ENCODE peak calls at places on chromosomes 1 and 21, in four cellular contexts. R is osteoblast, N is heart left ventricle, J is right cardiac atrium. K is an unnamed sample.

GRCh38 chr1:163035791-163036249 is 33.3 kb upstream of the RGS4 start:
- DNase-seq in R (peak; percentile 46), N (no peak), J (no peak), K (no peak)

GRCh38 chr1:157359309-157360020 is 192.8 kb downstream of the FCRL5 start:
- DNase-seq in R (no peak), N (no peak), J (no peak), K (no peak)

GRCh38 chr1:221907531-221907930 is 165.6 kb upstream of the DUSP10 start:
- DNase-seq in R (no peak), N (no peak), J (no peak), K (no peak)

GRCh38 chr1:203295796-203296195 is 9.5 kb upstream of the BTG2 start:
- DNase-seq in R (no peak), N (no peak), J (no peak), K (peak; percentile 40)

GRCh38 chr1:63557365-63557987 is 34.2 kb downstream of the EFCAB7 start:
- DNase-seq in R (no peak), N (no peak), J (no peak), K (no peak)

GRCh38 chr1:201566933-201567801 is 28.2 kb downstream of the NAV1 start:
- DNase-seq in R (no peak), N (no peak), J (no peak), K (no peak)

GRCh38 chr1:220219865-220220698 is 52.2 kb downstream of the RAB3GAP2 start:
- DNase-seq in R (no peak), N (no peak), J (no peak), K (no peak)

GRCh38 chr1:9892563-9893528 is 17.2 kb downstream of the CTNNBIP1 start:
- DNase-seq in R (peak; percentile 97), N (no peak), J (no peak), K (no peak)

GRCh38 chr1:225889743-225890142 is 797 bp upstream of the LEFTY1 start:
- DNase-seq in R (no peak), N (no peak), J (no peak), K (no peak)

GRCh38 chr1:150563340-150564038 is 14.3 kb downstream of the ADAMTSL4 start:
- DNase-seq in R (peak; percentile 52), N (peak; percentile 85), J (peak; percentile 83), K (peak; percentile 88)

GRCh38 chr1:26218906-26219494 is 15.0 kb upstream of the CEP85 start:
- DNase-seq in R (no peak), N (peak; percentile 62), J (peak; percentile 58), K (no peak)

GRCh38 chr1:81670286-81670685 is 130.4 kb upstream of the ADGRL2 start:
- DNase-seq in R (peak; percentile 91), N (peak; percentile 89), J (peak; percentile 84), K (no peak)

GRCh38 chr21:32993894-32994293 is 31.8 kb upstream of the OLIG2 start:
- DNase-seq in R (no peak), N (no peak), J (no peak), K (no peak)

GRCh38 chr1:209873067-209873810 is 45.5 kb downstream of the UTP25 start:
- DNase-seq in R (no peak), N (no peak), J (no peak), K (no peak)

GRCh38 chr1:232443372-232443771 is 186.6 kb downstream of the SIPA1L2 start:
- DNase-seq in R (no peak), N (no peak), J (no peak), K (no peak)

GRCh38 chr1:244758700-244759099 is 76.8 kb upstream of the COX20 start:
- DNase-seq in R (no peak), N (no peak), J (no peak), K (no peak)

GRCh38 chr1:80402636-80403035 is 1396.1 kb upstream of the ADGRL4 start:
- DNase-seq in R (peak; percentile 1), N (no peak), J (no peak), K (no peak)

GRCh38 chr1:226001088-226001487 is 1.9 kb upstream of the SDE2 start:
- DNase-seq in R (no peak), N (no peak), J (no peak), K (no peak)

GRCh38 chr1:118116909-118117308 is 68.1 kb downstream of the SPAG17 start:
- DNase-seq in R (no peak), N (no peak), J (no peak), K (no peak)

GRCh38 chr21:15992171-15992570 is 262.4 kb downstream of the USP25 start:
- DNase-seq in R (no peak), N (no peak), J (no peak), K (no peak)

GRCh38 chr1:19430121-19431068 is 54.9 kb downstream of the CAPZB start:
- DNase-seq in R (peak; percentile 90), N (no peak), J (no peak), K (no peak)

GRCh38 chr21:28669978-28670377 is 322.7 kb downstream of the LTN1 start:
- DNase-seq in R (no peak), N (no peak), J (no peak), K (no peak)

GRCh38 chr1:2405588-2406295 is 6.6 kb downstream of the PEX10 start:
- DNase-seq in R (peak; percentile 94), N (no peak), J (peak; percentile 50), K (no peak)

GRCh38 chr1:93051961-93052360 is 27.1 kb upstream of the MTF2 start:
- DNase-seq in R (no peak), N (no peak), J (no peak), K (no peak)

GRCh38 chr1:50774759-50775351 is 185.2 kb downstream of the FAF1 start:
- DNase-seq in R (no peak), N (no peak), J (no peak), K (no peak)

GRCh38 chr1:39204441-39205081 is at the start of gene MACF1:
- DNase-seq in R (peak; percentile 89), N (peak; percentile 74), J (peak; percentile 85), K (no peak)

GRCh38 chr1:7407547-7407895 is 363.6 kb upstream of the VAMP3 start:
- DNase-seq in R (no peak), N (no peak), J (no peak), K (peak; percentile 36)

GRCh38 chr21:20167059-20167458 is 831.1 kb upstream of the NCAM2 start:
- DNase-seq in R (no peak), N (no peak), J (no peak), K (no peak)
- H3K9me3 ChIP-seq in R (no peaks in the 10 kb centered on the region), N (no peaks in the 10 kb centered on the region), J (no peaks in the 10 kb centered on the region), K (no peaks in the 10 kb centered on the region)

DNA sequence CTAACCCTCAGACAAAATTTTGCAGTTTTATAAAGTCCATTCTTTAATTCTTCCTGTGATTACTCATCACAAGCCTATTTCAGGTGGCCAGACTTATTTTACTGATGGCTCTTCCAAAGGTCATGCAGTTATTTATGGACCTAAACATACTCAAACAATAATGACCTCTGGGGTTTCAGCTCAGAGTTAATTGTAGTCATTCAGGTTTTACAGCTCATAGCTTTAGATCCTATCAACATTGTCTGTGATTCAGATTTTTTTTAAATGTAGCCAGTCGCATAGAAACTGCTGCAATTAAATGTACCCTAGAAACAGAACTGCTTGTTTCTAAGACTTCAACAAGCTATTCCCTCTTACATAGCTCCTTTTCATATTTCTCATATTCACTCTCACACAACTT is 270.8 kb downstream of the COL11A1 start:
- DNase-seq in R (no peak), N (no peak), J (no peak), K (no peak)
- H3K9me3 ChIP-seq in R (no peaks in the 10 kb centered on the region), N (peaks cover 3% of the 10 kb centered on the region), J (peaks cover 2% of the 10 kb centered on the region), K (no peaks in the 10 kb centered on the region)

GRCh38 chr1:12088607-12089006 is 25.5 kb downstream of the TNFRSF8 start:
- DNase-seq in R (no peak), N (no peak), J (no peak), K (no peak)
- H3K9me3 ChIP-seq in R (no peaks in the 10 kb centered on the region), N (peaks cover 3% of the 10 kb centered on the region), J (no peaks in the 10 kb centered on the region), K (no peaks in the 10 kb centered on the region)

DNA sequence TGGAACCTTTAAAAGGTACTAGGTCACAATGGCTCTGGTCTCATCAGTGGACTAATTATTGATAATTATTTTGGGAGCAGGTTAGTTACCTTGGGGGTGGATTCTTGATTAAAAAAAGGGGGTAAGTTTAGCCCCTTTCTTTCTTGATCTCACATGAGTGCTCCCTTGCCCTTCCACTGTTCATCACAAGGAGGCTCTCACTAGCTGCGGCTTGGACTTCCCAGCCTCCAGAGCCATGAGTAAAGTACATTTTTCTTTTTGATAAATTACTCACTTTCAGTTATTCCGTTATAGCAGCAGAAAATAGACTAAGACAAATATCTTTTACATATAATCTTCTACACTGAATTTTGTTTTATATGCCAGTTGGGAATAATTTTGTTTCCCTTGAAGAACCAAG is 254.8 kb upstream of the DEPDC1 start:
- DNase-seq in R (no peak), N (no peak), J (no peak), K (no peak)
- H3K9me3 ChIP-seq in R (no peaks in the 10 kb centered on the region), N (no peaks in the 10 kb centered on the region), J (no peaks in the 10 kb centered on the region), K (no peaks in the 10 kb centered on the region)

GRCh38 chr21:7933923-7934322 is 2587.5 kb upstream of the TPTE start:
- DNase-seq in R (no peak), N (no peak), J (no peak), K (no peak)
- H3K9me3 ChIP-seq in R (peaks cover 54% of the 10 kb centered on the region), N (no peaks in the 10 kb centered on the region), J (peaks cover 4% of the 10 kb centered on the region), K (peaks cover 76% of the 10 kb centered on the region)